ENCODE peak calls at places on chromosomes 13 and 19, in five cellular contexts. One of them, this sample, is unnamed.

GRCh38 chr19:38686530-38686888 is 39.1 kb downstream of the ACTN4 start:
- DNase-seq in ascending aorta: no peak
- DNase-seq in colonic mucosa: no peak
- DNase-seq in tibial artery: no peak
- DNase-seq in A549: no peak
- DNase-seq in this sample: no peak

GRCh38 chr19:39166571-39167391 is 30.0 kb upstream of the NCCRP1 start:
- DNase-seq in A549: no peak
- DNase-seq in tibial artery: peak; percentile 37
- DNase-seq in ascending aorta: no peak
- DNase-seq in colonic mucosa: peak; percentile 92
- DNase-seq in this sample: no peak

GRCh38 chr19:6359942-6360341 is 1.4 kb upstream of the CLPP start:
- DNase-seq in tibial artery: no peak
- DNase-seq in A549: no peak
- DNase-seq in colonic mucosa: no peak
- DNase-seq in ascending aorta: no peak
- DNase-seq in this sample: no peak

GRCh38 chr19:39240421-39240820 is 4.4 kb downstream of the IFNL3 start:
- DNase-seq in tibial artery: no peak
- DNase-seq in colonic mucosa: no peak
- DNase-seq in ascending aorta: no peak
- DNase-seq in A549: no peak
- DNase-seq in this sample: no peak

GRCh38 chr19:7870571-7871279 is 3.5 kb downstream of the PRR36 start:
- DNase-seq in A549: peak; percentile 98
- DNase-seq in colonic mucosa: peak; percentile 79
- DNase-seq in tibial artery: no peak
- DNase-seq in ascending aorta: no peak
- DNase-seq in this sample: peak; percentile 36

GRCh38 chr13:78806457-78806856 is 147.5 kb upstream of the OBI1 start:
- DNase-seq in A549: peak; percentile 6
- DNase-seq in ascending aorta: no peak
- DNase-seq in colonic mucosa: no peak
- DNase-seq in tibial artery: no peak
- DNase-seq in this sample: no peak

GRCh38 chr13:40164137-40164536 is 502.3 kb downstream of the FOXO1 start:
- DNase-seq in ascending aorta: no peak
- DNase-seq in A549: peak; percentile 22
- DNase-seq in colonic mucosa: no peak
- DNase-seq in tibial artery: peak; percentile 39
- DNase-seq in this sample: peak; percentile 36

GRCh38 chr13:57630661-57631606 is 610 bp upstream of the PCDH17 start:
- DNase-seq in colonic mucosa: no peak
- DNase-seq in ascending aorta: no peak
- DNase-seq in A549: no peak
- DNase-seq in tibial artery: no peak
- DNase-seq in this sample: no peak

GRCh38 chr19:50501568-50502475 is 9.2 kb downstream of the JOSD2 start:
- DNase-seq in tibial artery: no peak
- DNase-seq in ascending aorta: no peak
- DNase-seq in A549: no peak
- DNase-seq in colonic mucosa: no peak
- DNase-seq in this sample: no peak

GRCh38 chr13:40070357-40070756 is 414.9 kb downstream of the COG6 start:
- DNase-seq in ascending aorta: no peak
- DNase-seq in colonic mucosa: no peak
- DNase-seq in A549: no peak
- DNase-seq in tibial artery: no peak
- DNase-seq in this sample: no peak

DNA sequence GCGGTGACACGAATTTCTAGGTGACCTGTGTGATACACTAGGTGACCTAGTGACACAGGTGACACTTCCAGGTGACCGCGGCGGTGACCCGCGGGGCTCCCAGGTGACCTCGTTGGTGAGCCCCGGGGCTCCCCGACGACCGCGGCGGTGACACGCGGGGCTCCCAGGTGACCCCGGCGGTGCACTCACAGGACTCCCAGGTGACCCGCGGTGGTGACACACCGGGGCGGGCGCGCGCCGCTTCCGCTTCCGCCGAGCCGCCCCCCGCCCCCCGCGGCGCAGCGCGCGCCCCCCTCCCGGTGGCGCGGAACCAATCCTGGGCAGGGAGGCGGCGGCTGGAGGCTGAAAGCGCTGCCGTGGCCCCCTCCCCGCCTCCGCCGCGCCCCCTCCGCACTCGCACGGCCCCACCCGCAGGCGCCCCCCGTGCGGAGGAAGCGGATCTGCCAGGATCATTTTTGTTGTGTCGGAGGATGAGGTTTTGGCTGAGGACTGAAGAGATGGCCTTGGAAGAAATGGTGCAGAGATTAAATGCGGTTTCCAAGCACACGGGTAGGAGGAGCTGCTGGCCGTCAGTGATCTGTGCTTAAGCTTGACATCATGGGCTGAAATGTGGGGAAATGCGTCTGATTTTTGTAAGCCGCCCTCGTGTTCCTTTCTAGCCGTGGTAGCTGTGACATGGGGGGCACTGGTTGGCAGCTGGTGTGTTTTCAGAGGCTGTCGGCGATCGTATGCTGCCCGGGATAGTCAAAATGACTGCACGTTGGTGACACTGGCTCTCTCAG is at the start of gene MCF2L:
- DNase-seq in ascending aorta: no peak
- DNase-seq in tibial artery: no peak
- DNase-seq in A549: peak; percentile 16
- DNase-seq in colonic mucosa: peak; percentile 63
- DNase-seq in this sample: peak; percentile 54
- H3K4me3 ChIP-seq in ascending aorta: peak within 1 kb of the TSS; percentile 53
- H3K4me3 ChIP-seq in tibial artery: peak within 1 kb of the TSS; percentile 49
- H3K4me3 ChIP-seq in A549: peak within 1 kb of the TSS; percentile 51
- H3K4me3 ChIP-seq in colonic mucosa: peak within 1 kb of the TSS; percentile 42
- H3K4me3 ChIP-seq in this sample: no peak within 1 kb of the TSS

GRCh38 chr19:30269638-30270037 is 102.5 kb upstream of the ZNF536 start:
- DNase-seq in colonic mucosa: no peak
- DNase-seq in tibial artery: no peak
- DNase-seq in ascending aorta: no peak
- DNase-seq in A549: no peak
- DNase-seq in this sample: no peak
- H3K4me3 ChIP-seq in colonic mucosa: no peak overlapping the region
- H3K4me3 ChIP-seq in tibial artery: no peak overlapping the region
- H3K4me3 ChIP-seq in ascending aorta: no peak overlapping the region
- H3K4me3 ChIP-seq in A549: no peak overlapping the region
- H3K4me3 ChIP-seq in this sample: no peak overlapping the region

GRCh38 chr19:45952691-45953505 is 20.8 kb downstream of the NOVA2 start:
- DNase-seq in tibial artery: no peak
- DNase-seq in ascending aorta: no peak
- DNase-seq in colonic mucosa: peak; percentile 39
- DNase-seq in A549: peak; percentile 89
- DNase-seq in this sample: peak; percentile 72
- H3K4me3 ChIP-seq in tibial artery: no peak overlapping the region
- H3K4me3 ChIP-seq in ascending aorta: no peak overlapping the region
- H3K4me3 ChIP-seq in colonic mucosa: no peak overlapping the region
- H3K4me3 ChIP-seq in A549: peak overlapping the region; percentile 57
- H3K4me3 ChIP-seq in this sample: no peak overlapping the region

GRCh38 chr13:112692104-112692503 is 2.3 kb downstream of the ATP11A start:
- DNase-seq in ascending aorta: no peak
- DNase-seq in colonic mucosa: no peak
- DNase-seq in tibial artery: no peak
- DNase-seq in A549: no peak
- DNase-seq in this sample: no peak
- H3K4me3 ChIP-seq in ascending aorta: no peak overlapping the region
- H3K4me3 ChIP-seq in colonic mucosa: no peak overlapping the region
- H3K4me3 ChIP-seq in tibial artery: no peak overlapping the region
- H3K4me3 ChIP-seq in A549: peak overlapping the region; percentile 96
- H3K4me3 ChIP-seq in this sample: no peak overlapping the region

DNA sequence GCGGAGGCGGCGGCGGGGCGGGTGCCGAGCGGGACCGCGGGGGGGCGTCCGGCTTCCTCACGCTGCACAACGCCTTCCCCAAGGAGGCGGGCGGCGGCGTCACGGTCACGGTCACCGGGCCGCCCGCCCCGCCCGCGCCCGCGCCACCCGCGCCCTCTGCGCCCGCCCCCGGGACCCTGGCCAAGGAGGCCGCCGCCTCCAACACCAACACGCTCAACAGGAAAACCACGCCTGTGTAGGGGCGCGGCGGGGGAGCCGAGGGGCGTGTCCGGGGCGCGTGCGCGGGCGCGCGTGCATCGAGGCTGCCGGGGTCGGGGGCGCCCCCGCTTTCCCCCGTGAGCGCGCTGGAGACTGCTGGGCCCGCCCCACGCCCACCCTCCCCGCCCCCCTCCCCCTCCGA is 8.8 kb upstream of the CACNG6 start:
- DNase-seq in A549: peak; percentile 79
- DNase-seq in tibial artery: peak; percentile 26
- DNase-seq in ascending aorta: no peak
- DNase-seq in colonic mucosa: peak; percentile 34
- DNase-seq in this sample: peak; percentile 55
- H3K4me3 ChIP-seq in A549: peak overlapping the region; percentile 69
- H3K4me3 ChIP-seq in tibial artery: no peak overlapping the region
- H3K4me3 ChIP-seq in ascending aorta: peak overlapping the region; percentile 8
- H3K4me3 ChIP-seq in colonic mucosa: no peak overlapping the region
- H3K4me3 ChIP-seq in this sample: no peak overlapping the region

GRCh38 chr13:27991881-27992280 is 3.4 kb upstream of the URAD start:
- DNase-seq in colonic mucosa: no peak
- DNase-seq in A549: no peak
- DNase-seq in ascending aorta: no peak
- DNase-seq in tibial artery: no peak
- DNase-seq in this sample: no peak
- H3K4me3 ChIP-seq in colonic mucosa: no peak overlapping the region
- H3K4me3 ChIP-seq in A549: no peak overlapping the region
- H3K4me3 ChIP-seq in ascending aorta: no peak overlapping the region
- H3K4me3 ChIP-seq in tibial artery: no peak overlapping the region
- H3K4me3 ChIP-seq in this sample: no peak overlapping the region

This sample was measured in fibroblast of pulmonary artery.